ENCODE peak calls at places on chromosome 19, in four cellular contexts. R is mammary epithelial cell; D is CD8-positive, alpha-beta T cell; P is astrocyte. U is an unnamed sample.

GRCh38 chr19:29311391-29311790 is 98.4 kb upstream of the UQCRFS1 start:
- DNase-seq in R (no peak), P (no peak), D (no peak), U (no peak)

GRCh38 chr19:16012552-16012951 is 63.7 kb upstream of the TPM4 start:
- DNase-seq in P (no peak), D (no peak), R (no peak), U (no peak)

GRCh38 chr19:54100560-54100959 is at the start of gene OSCAR:
- DNase-seq in D (no peak), P (no peak), R (no peak), U (no peak)

GRCh38 chr19:17021793-17022590 is 4.6 kb downstream of the CPAMD8 start:
- DNase-seq in D (no peak), R (peak), P (no peak), U (peak)

GRCh38 chr19:43872547-43873336 is 45.6 kb downstream of the ZNF283 start:
- DNase-seq in R (peak), D (no peak), P (peak), U (no peak)

GRCh38 chr19:27774827-27775226 is 1438.1 kb downstream of the UQCRFS1 start:
- DNase-seq in D (no peak), R (no peak), P (no peak), U (no peak)

GRCh38 chr19:54684537-54684936 is 21.8 kb downstream of the LILRB4 start:
- DNase-seq in R (peak), D (no peak), P (peak), U (peak)

GRCh38 chr19:56294557-56294956 is 20.1 kb downstream of the ZSCAN5A start:
- DNase-seq in R (peak), D (no peak), P (peak), U (peak)

GRCh38 chr19:29671393-29672076 is 6.3 kb downstream of the PLEKHF1 start:
- DNase-seq in P (peak), R (peak), D (peak), U (peak)

GRCh38 chr19:58519087-58519354 is 589 bp downstream of the ZBTB45 start:
- DNase-seq in D (peak), P (peak), R (peak), U (peak)

GRCh38 chr19:46271488-46272197 is 25.2 kb upstream of the HIF3A start:
- DNase-seq in P (peak), D (no peak), R (peak), U (peak)

GRCh38 chr19:40862785-40863184 is 12.5 kb upstream of the CYP2A6 start:
- DNase-seq in P (no peak), R (no peak), D (no peak), U (no peak)

GRCh38 chr19:8204961-8205360 is 4.2 kb upstream of the CERS4 start:
- DNase-seq in P (no peak), D (no peak), R (no peak), U (no peak)

GRCh38 chr19:33375156-33375744 is 1.7 kb downstream of the CEBPG start:
- DNase-seq in P (no peak), R (no peak), D (no peak), U (no peak)

GRCh38 chr19:56971230-56971629 is 130.7 kb upstream of the PEG3 start:
- DNase-seq in D (no peak), R (no peak), P (no peak), U (no peak)

GRCh38 chr19:15252398-15253018 is 20.3 kb upstream of the EPHX3 start:
- DNase-seq in D (no peak), R (no peak), P (peak), U (no peak)

GRCh38 chr19:24033962-24034342 is 53.0 kb upstream of the ZNF254 start:
- DNase-seq in P (peak), D (peak), R (peak), U (peak)

GRCh38 chr19:33298146-33298911 is 4.0 kb downstream of the CEBPA start:
- DNase-seq in D (no peak), R (peak), P (no peak), U (peak)

GRCh38 chr19:34265221-34265650 is 10.9 kb downstream of the GARRE1 start:
- DNase-seq in P (no peak), D (no peak), R (peak), U (peak)

GRCh38 chr19:49983645-49984229 is 22.8 kb upstream of the SIGLEC11 start:
- DNase-seq in D (peak), R (peak), P (no peak), U (peak)

GRCh38 chr19:54017266-54017665 is 25.8 kb downstream of the CACNG6 start:
- DNase-seq in R (peak), P (peak), D (no peak), U (no peak)

GRCh38 chr19:45999653-46000121 is 4.4 kb downstream of the CCDC61 start:
- DNase-seq in R (no peak), P (no peak), D (no peak), U (no peak)

GRCh38 chr19:55490478-55491436 is 2.5 kb downstream of the SSC5D start:
- DNase-seq in R (no peak), P (no peak), D (no peak), U (no peak)

GRCh38 chr19:42497492-42498226 is 30.6 kb downstream of the CEACAM1 start:
- DNase-seq in D (no peak), R (no peak), P (no peak), U (no peak)

GRCh38 chr19:43534811-43535761 is 2.1 kb downstream of the ZNF575 start:
- DNase-seq in R (no peak), P (no peak), D (peak), U (no peak)

GRCh38 chr19:49231804-49232203 is 74.2 kb downstream of the TRPM4 start:
- DNase-seq in D (no peak), R (no peak), P (no peak), U (no peak)

GRCh38 chr19:22545751-22546150 is 88.4 kb upstream of the ZNF492 start:
- DNase-seq in R (peak), D (no peak), P (no peak), U (no peak)

GRCh38 chr19:40147693-40148347 is 43.4 kb upstream of the MAP3K10 start:
- DNase-seq in R (peak), P (peak), D (no peak), U (peak)

GRCh38 chr19:32220951-32221350 is 124.5 kb upstream of the ZNF507 start:
- DNase-seq in D (no peak), R (no peak), P (no peak), U (no peak)

GRCh38 chr19:32219881-32220552 is 125.4 kb upstream of the ZNF507 start:
- DNase-seq in D (no peak), R (no peak), P (no peak), U (no peak)

GRCh38 chr19:32222594-32222993 is 122.8 kb upstream of the ZNF507 start:
- DNase-seq in R (no peak), D (no peak), P (no peak), U (no peak)

GRCh38 chr19:32223106-32223505 is 122.3 kb upstream of the ZNF507 start:
- DNase-seq in P (no peak), R (no peak), D (no peak), U (no peak)

GRCh38 chr19:32219392-32219791 is 126.0 kb upstream of the ZNF507 start:
- DNase-seq in D (no peak), P (no peak), R (no peak), U (no peak)
- H3K27ac ChIP-seq in D (no peak), P (no peak), R (no peak), U (no peak)

GRCh38 chr19:48194041-48194871 is 23.8 kb downstream of the ZSWIM9 start:
- DNase-seq in D (peak), R (no peak), P (no peak), U (no peak)

GRCh38 chr19:48186541-48186991 is 16.1 kb downstream of the ZSWIM9 start:
- DNase-seq in P (no peak), R (no peak), D (no peak), U (no peak)

GRCh38 chr19:48186015-48186414 is 15.5 kb downstream of the ZSWIM9 start:
- DNase-seq in R (no peak), P (no peak), D (no peak), U (no peak)

GRCh38 chr19:48192750-48193149 is 22.3 kb downstream of the ZSWIM9 start:
- DNase-seq in R (no peak), P (no peak), D (no peak), U (no peak)

DNA sequence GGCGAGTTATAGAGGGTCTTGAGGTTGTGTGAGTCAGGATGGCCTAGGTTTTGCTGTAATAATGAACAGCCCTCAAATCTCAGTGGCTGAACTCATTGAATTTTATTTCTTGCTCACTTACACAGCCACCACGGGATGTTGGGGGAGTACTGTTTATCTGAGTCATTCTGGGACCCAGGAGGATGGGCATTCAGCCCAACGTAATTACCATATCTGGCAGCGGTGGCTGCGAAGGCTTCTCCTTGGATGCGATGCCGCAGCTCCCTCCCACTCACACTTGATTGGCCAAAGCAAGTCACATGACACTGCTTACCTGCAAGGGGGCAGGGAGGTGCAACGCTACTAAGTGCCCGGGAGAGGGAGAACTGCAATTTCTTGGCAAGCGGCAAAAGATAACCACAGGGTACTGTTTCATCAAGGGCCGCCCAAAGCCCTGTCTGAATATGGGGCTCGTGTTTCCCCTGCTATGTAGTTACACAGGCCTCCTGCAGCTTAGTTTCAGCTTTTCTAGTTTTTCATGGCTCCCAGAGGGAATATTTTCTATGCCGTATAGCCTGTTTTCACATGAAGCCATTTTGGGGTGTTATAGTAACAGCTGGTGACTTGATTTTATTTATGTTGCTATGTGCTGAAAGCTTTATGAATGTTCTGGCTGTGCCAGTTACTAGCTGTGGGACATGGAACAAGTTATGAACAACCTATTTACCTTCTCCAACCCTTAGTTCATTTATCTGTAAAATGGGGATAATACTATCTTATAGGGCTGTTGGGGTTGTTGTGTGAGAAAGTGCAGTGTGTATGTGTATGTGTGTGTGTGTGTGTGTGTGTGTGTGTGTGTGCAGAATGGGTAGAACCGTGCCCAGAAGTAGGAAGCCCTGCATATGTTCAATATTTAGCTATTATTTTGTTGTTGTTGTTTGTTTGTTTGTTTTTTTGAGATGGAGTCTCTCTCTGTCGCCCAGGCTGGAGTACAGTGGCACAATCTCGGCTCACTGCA is 20.1 kb downstream of the ZSWIM9 start:
- DNase-seq in D (peak), R (peak), P (peak), U (peak)
- TF ChIP-seq CTCF in D (no peak), R (no peak), P (peak), U (no peak)

GRCh38 chr19:3383121-3383722 is 16.8 kb downstream of the NFIC start:
- DNase-seq in D (no peak), P (no peak), R (no peak), U (no peak)
- H3K27ac ChIP-seq in D (no peak), P (no peak), R (no peak), U (peak)

GRCh38 chr19:988510-988909 is 4.4 kb downstream of the WDR18 start:
- DNase-seq in R (no peak), D (no peak), P (no peak), U (no peak)

GRCh38 chr19:990746-991145 is 6.6 kb downstream of the WDR18 start:
- DNase-seq in P (no peak), D (no peak), R (no peak), U (no peak)

GRCh38 chr19:988081-988480 is 3.9 kb downstream of the WDR18 start:
- DNase-seq in P (no peak), R (no peak), D (no peak), U (no peak)

GRCh38 chr19:990119-990571 is 6.0 kb downstream of the WDR18 start:
- DNase-seq in R (no peak), D (no peak), P (no peak), U (no peak)

GRCh38 chr19:989381-990081 is 5.4 kb downstream of the WDR18 start:
- DNase-seq in D (no peak), R (no peak), P (no peak), U (no peak)
- TF ChIP-seq CTCF in D (no peak), R (peak), P (peak), U (no peak)

GRCh38 chr19:2233601-2234280 is 2.4 kb downstream of the PLEKHJ1 start:
- DNase-seq in D (no peak), P (no peak), R (no peak), U (no peak)

GRCh38 chr19:2235396-2236284 is 489 bp downstream of the PLEKHJ1 start:
- DNase-seq in P (no peak), D (no peak), R (no peak), U (no peak)

GRCh38 chr19:2237051-2237868 is 636 bp downstream of the SF3A2 start:
- DNase-seq in D (no peak), P (no peak), R (no peak), U (no peak)

GRCh38 chr19:2236285-2237050 is at the start of the genes PLEKHJ1 and SF3A2:
- DNase-seq in P (peak), D (peak), R (peak), U (peak)

DNA sequence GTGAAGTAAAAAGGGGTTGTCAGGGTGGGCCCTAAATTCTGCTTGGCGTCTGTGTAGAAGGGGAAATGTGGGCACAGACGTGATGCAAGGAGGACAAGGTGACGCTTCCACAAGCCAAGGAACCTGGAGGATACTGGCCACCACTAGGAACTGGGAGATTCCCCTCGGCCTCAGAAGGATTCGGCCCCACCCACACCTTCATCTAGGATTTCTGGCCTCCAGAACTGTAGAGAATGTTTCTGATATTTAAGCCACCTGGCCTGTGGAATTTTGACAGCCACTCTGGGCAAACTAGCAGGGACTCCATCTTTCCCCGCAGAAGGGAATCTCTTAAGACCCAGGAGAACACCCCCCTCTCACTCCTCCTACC is 1.1 kb downstream of the PLEKHJ1 start:
- DNase-seq in P (no peak), R (peak), D (no peak), U (no peak)
- H3K27ac ChIP-seq in P (peak), R (peak), D (no peak), U (peak)

GRCh38 chr19:35331551-35332214 is 2.7 kb downstream of the CD22 start:
- DNase-seq in P (no peak), R (no peak), D (no peak), U (no peak)

GRCh38 chr19:35330475-35330874 is 1.5 kb downstream of the CD22 start:
- DNase-seq in D (no peak), R (no peak), P (no peak), U (no peak)

GRCh38 chr19:35329323-35329722 is 336 bp downstream of the CD22 start:
- DNase-seq in D (no peak), P (no peak), R (no peak), U (no peak)

GRCh38 chr19:35328851-35329285 is at the start of gene CD22:
- DNase-seq in R (no peak), D (no peak), P (no peak), U (no peak)

GRCh38 chr19:35327642-35328041 is 1.3 kb upstream of the CD22 start:
- DNase-seq in R (no peak), D (no peak), P (no peak), U (no peak)
- TF ChIP-seq CTCF in R (peak), D (no peak), P (no peak), U (no peak)

GRCh38 chr19:19461671-19462622 is 53.4 kb downstream of the TSSK6 start:
- DNase-seq in D (peak), R (no peak), P (peak), U (no peak)

GRCh38 chr19:19460258-19460731 is 54.8 kb downstream of the GATAD2A start:
- DNase-seq in R (no peak), D (peak), P (no peak), U (no peak)

GRCh38 chr19:19461306-19461670 is 54.1 kb downstream of the TSSK6 start:
- DNase-seq in R (no peak), D (no peak), P (no peak), U (no peak)

GRCh38 chr19:19459707-19460251 is 54.3 kb downstream of the GATAD2A start:
- DNase-seq in P (peak), D (peak), R (no peak), U (peak)

GRCh38 chr19:19460761-19461265 is 54.5 kb downstream of the TSSK6 start:
- DNase-seq in P (no peak), D (peak), R (no peak), U (no peak)
- H3K27ac ChIP-seq in P (peak), D (peak), R (no peak), U (peak)

GRCh38 chr19:9431475-9431874 is 3.9 kb downstream of the ZNF266 start:
- DNase-seq in R (no peak), D (peak), P (no peak), U (peak)

GRCh38 chr19:9430444-9430843 is 4.9 kb downstream of the ZNF266 start:
- DNase-seq in P (no peak), D (no peak), R (no peak), U (no peak)

DNA sequence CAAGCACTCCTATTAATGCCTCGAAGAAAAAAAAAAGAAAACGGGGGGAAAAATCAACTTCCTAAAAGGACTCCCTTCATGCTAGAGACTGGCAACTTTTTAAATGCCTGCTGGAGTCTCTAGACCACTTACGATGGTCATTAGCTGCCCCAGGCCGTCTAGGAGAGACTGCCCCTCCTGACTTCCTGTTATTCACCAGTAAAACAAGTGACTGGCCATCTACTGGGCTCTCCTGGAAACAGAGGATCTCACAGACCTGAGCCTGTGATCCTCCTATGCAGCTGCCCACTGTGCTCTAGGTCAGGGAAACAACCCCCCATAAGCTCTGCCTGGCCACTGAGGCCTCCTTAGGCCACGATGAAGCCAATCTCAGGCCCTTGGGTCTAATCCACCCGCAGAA is 7.4 kb downstream of the ZNF266 start:
- DNase-seq in P (no peak), D (no peak), R (no peak), U (no peak)
- TF ChIP-seq CTCF in P (no peak), D (no peak), R (no peak), U (no peak)

GRCh38 chr19:2719910-2720776 is 1.0 kb downstream of the DIRAS1 start:
- DNase-seq in D (no peak), R (no peak), P (peak), U (no peak)
- H3K27ac ChIP-seq in D (no peak), R (no peak), P (no peak), U (no peak)